ENCODE peak calls at places on chromosome 15, in nine cellular contexts. B is DND-41; D is PC-9; T is left lung; N is neural progenitor cell; Y is ovary; S is CD4-positive, alpha-beta memory T cell; Q is GM06990; E is HCT116. G is an unnamed sample. For H3K36me3, the result is how much of the 10 kb centered on the place peaks cover.

GRCh38 chr15:100920516-100921135 is 1.5 kb downstream of the LRRK1 start:
- DNase-seq in Y (peak), E (no peak), Q (peak), D (no peak), S (no peak), N (peak), B (no peak), T (no peak), G (no peak)

GRCh38 chr15:77020348-77021087 is 25.6 kb downstream of the PSTPIP1 start:
- DNase-seq in N (no peak), Y (no peak), B (no peak), T (no peak), E (no peak), S (no peak), Q (no peak), D (no peak), G (no peak)

GRCh38 chr15:78174398-78174797 is 25.2 kb downstream of the IDH3A start:
- DNase-seq in D (no peak), S (no peak), N (no peak), T (no peak), Y (no peak), Q (peak), B (peak), E (no peak), G (no peak)

GRCh38 chr15:100835626-100836025 is 44.0 kb upstream of the ALDH1A3 start:
- DNase-seq in Y (no peak), Q (no peak), S (no peak), N (no peak), E (no peak), T (no peak), B (no peak), D (no peak), G (no peak)

GRCh38 chr15:64622410-64623260 is 152.8 kb downstream of the RBPMS2 start:
- DNase-seq in Y (no peak), T (no peak), Q (peak), D (no peak), N (no peak), E (no peak), B (peak), S (peak), G (peak)

GRCh38 chr15:92521624-92522008 is 127.9 kb downstream of the ST8SIA2 start:
- DNase-seq in E (peak), Q (no peak), Y (peak), S (peak), D (peak), N (peak), B (peak), T (peak), G (peak)

GRCh38 chr15:67820992-67821783 is 4.1 kb upstream of the SKOR1 start:
- DNase-seq in D (no peak), N (peak), B (peak), S (no peak), T (no peak), E (no peak), Q (no peak), Y (peak), G (no peak)

GRCh38 chr15:90435652-90436337 is 47.8 kb downstream of the IQGAP1 start:
- DNase-seq in E (no peak), N (no peak), T (no peak), B (no peak), Y (no peak), S (no peak), D (no peak), Q (no peak), G (no peak)

GRCh38 chr15:34252545-34252944 is 27.7 kb downstream of the EMC4 start:
- DNase-seq in D (no peak), E (no peak), T (no peak), N (no peak), Y (no peak), S (no peak), B (no peak), Q (no peak), G (no peak)
- H3K36me3 ChIP-seq in D (under half), E (under half), T (half or more), N (under half), Y (under half), S (under half), B (under half), Q (under half), G (half or more)

GRCh38 chr15:40743921-40744809 is 10.9 kb downstream of the RMDN3 start:
- DNase-seq in S (peak), N (no peak), Y (no peak), B (no peak), Q (no peak), D (no peak), E (no peak), T (no peak), G (peak)
- H3K36me3 ChIP-seq in S (under half), N (under half), Y (under half), B (half or more), Q (under half), D (under half), E (under half), T (half or more), G (under half)

GRCh38 chr15:84647726-84648125 is 6.4 kb downstream of the WDR73 start:
- DNase-seq in Y (no peak), T (no peak), Q (no peak), D (no peak), N (no peak), S (no peak), B (no peak), E (no peak), G (no peak)
- H3K36me3 ChIP-seq in Y (under half), T (half or more), Q (under half), D (under half), N (under half), S (half or more), B (half or more), E (half or more), G (half or more)

GRCh38 chr15:85964471-85964870 is 115.2 kb upstream of the AGBL1 start:
- DNase-seq in B (no peak), E (no peak), Y (no peak), Q (no peak), D (no peak), N (no peak), T (no peak), S (no peak), G (no peak)

GRCh38 chr15:85967553-85967952 is 112.1 kb upstream of the AGBL1 start:
- DNase-seq in Q (no peak), B (no peak), D (no peak), T (no peak), E (no peak), N (no peak), S (no peak), Y (no peak), G (no peak)

GRCh38 chr15:85959573-85959972 is 120.1 kb upstream of the AGBL1 start:
- DNase-seq in T (no peak), D (no peak), B (no peak), Y (no peak), S (no peak), E (no peak), Q (no peak), N (no peak), G (no peak)

GRCh38 chr15:85960381-85960780 is 119.3 kb upstream of the AGBL1 start:
- DNase-seq in Y (no peak), E (no peak), T (no peak), D (no peak), B (no peak), Q (no peak), N (no peak), S (no peak), G (no peak)

DNA sequence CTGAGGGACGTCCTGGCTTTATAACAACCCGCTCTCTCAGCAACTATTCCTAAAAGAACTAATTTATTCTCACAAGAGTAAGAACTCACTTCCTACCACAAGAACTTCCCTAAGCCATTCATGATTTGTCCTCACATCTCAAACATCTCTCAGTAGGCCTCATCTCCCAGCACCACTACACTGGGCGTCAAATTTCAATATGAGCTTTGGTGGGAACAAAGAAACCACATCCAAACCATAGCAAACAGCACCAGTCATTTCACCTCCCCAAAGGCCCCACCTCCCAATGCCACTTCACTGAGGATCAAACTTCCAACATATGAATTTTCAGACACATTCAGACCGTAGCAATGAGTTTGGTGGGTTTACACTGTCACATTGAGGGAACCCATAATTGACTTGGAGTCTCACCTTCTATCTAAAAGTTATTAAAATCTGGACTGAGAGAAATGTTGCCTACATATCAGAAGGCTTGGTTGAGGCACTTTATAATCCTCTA is 116.4 kb upstream of the AGBL1 start:
- DNase-seq in N (no peak), E (no peak), D (no peak), B (peak), S (no peak), Q (no peak), Y (no peak), T (no peak), G (no peak)
- H3K36me3 ChIP-seq in N (under half), E (under half), D (under half), B (under half), S (under half), Q (under half), Y (under half), T (under half), G (under half)

G was measured in CD4-positive, CD25-positive, alpha-beta regulatory T cell.